ENCODE peak calls at places on chromosomes 7 and 10, in ten cellular contexts. H, R, S, E, K, W, P, V, C and Z are unnamed samples.

GRCh38 chr10:122699796-122700466 is at the start of gene C10orf120:
- DNase-seq in W (no peak), H (no peak), K (no peak), C (no peak), P (no peak), S (no peak), R (no peak), E (no peak), V (no peak), Z (no peak)

GRCh38 chr10:24444337-24444736 is 235.4 kb downstream of the KIAA1217 start:
- DNase-seq in S (peak), H (no peak), R (no peak), V (no peak), K (no peak), E (peak), P (no peak), C (no peak), W (no peak), Z (peak)

GRCh38 chr7:2821842-2822507 is 22.1 kb downstream of the GNA12 start:
- DNase-seq in E (peak), K (peak), H (no peak), S (peak), W (no peak), P (no peak), C (peak), R (no peak), V (no peak), Z (peak)

GRCh38 chr10:73848821-73849489 is 25.4 kb downstream of the CAMK2G start:
- DNase-seq in K (peak), W (peak), E (peak), C (peak), H (peak), R (peak), P (peak), V (peak), S (peak), Z (peak)

GRCh38 chr10:49587981-49588380 is 22.1 kb upstream of the SLC18A3 start:
- DNase-seq in W (no peak), C (no peak), R (no peak), H (no peak), S (no peak), K (no peak), V (no peak), P (no peak), E (no peak), Z (no peak)

GRCh38 chr7:79008786-79009185 is 444.7 kb downstream of the MAGI2 start:
- DNase-seq in K (no peak), W (no peak), P (no peak), S (no peak), C (no peak), H (no peak), E (no peak), R (no peak), V (no peak), Z (no peak)

GRCh38 chr7:131124867-131125266 is 202.8 kb upstream of the MKLN1 start:
- DNase-seq in E (no peak), W (no peak), P (no peak), S (no peak), V (no peak), R (no peak), K (no peak), H (no peak), C (no peak), Z (no peak)

GRCh38 chr7:135165862-135166261 is 4.6 kb downstream of the CYREN start:
- DNase-seq in W (no peak), H (no peak), P (no peak), S (no peak), K (peak), V (no peak), R (no peak), E (no peak), C (no peak), Z (no peak)

GRCh38 chr7:70619130-70619529 is 512.8 kb upstream of the GALNT17 start:
- DNase-seq in V (no peak), E (no peak), K (no peak), C (no peak), R (no peak), S (no peak), W (no peak), H (peak), P (no peak), Z (no peak)

GRCh38 chr10:78000206-78000605 is 29.1 kb downstream of the POLR3A start:
- DNase-seq in K (no peak), H (no peak), E (no peak), S (no peak), V (no peak), R (no peak), W (no peak), C (no peak), P (no peak), Z (no peak)

GRCh38 chr7:14751461-14751860 is 151.1 kb downstream of the DGKB start:
- DNase-seq in V (no peak), R (no peak), K (no peak), W (no peak), P (no peak), S (no peak), C (no peak), E (peak), H (no peak), Z (no peak)

GRCh38 chr7:23607130-23607529 is 9.9 kb downstream of the CCDC126 start:
- DNase-seq in S (no peak), K (no peak), E (no peak), P (no peak), H (no peak), R (no peak), W (no peak), C (no peak), V (no peak), Z (no peak)

GRCh38 chr10:48444861-48445841 is 138.7 kb downstream of the MAPK8 start:
- DNase-seq in R (no peak), K (peak), H (no peak), E (no peak), C (no peak), P (no peak), S (no peak), W (no peak), V (no peak), Z (peak)
- TF ChIP-seq CTCF in R (no peak), K (no peak), H (no peak), E (peak), C (no peak), P (no peak), S (no peak), W (no peak), V (no peak), Z (no peak)

DNA sequence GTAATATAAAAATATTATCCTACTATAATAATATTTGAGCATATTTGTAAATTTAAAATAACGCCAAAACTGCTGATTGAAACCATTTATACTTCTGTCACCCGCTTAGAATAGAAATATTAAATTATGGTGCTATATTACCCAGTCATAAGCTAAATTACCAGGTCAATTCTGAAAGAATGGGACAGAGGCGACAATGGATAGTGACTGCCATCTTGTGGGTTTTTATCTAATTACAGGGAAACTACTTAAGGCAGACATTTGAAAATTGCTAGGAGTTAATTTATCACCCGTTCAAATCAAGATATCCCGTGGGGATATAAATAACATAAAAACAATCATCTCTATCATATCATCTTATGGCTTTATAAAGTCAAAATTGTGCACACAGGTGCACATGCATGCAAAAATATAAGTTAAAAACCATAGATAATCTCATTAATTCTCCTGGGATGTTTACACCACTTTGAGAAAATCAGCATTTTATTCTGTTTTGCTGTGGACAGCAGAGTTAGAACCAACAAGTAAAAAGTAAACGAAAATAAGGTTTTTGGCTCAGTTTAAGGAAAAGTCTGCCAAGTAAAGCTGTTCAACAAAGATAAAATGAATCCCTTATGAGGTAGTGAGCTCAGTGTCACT is 41.3 kb upstream of the HPSE2 start:
- DNase-seq in H (no peak), E (peak), R (no peak), V (no peak), P (no peak), S (no peak), K (no peak), C (peak), W (no peak), Z (peak)
- TF ChIP-seq CTCF in H (peak), E (peak), R (peak), V (peak), P (no peak), S (peak), K (peak), C (peak), W (peak), Z (peak)

GRCh38 chr10:86365346-86366032 is 1.1 kb downstream of the GRID1 start:
- DNase-seq in P (no peak), V (no peak), W (no peak), K (no peak), C (no peak), S (no peak), H (peak), R (no peak), E (peak), Z (no peak)
- TF ChIP-seq CTCF in P (no peak), V (no peak), W (no peak), K (no peak), C (no peak), S (no peak), H (no peak), R (no peak), E (no peak), Z (no peak)

GRCh38 chr10:86971146-86971991 is 3.1 kb downstream of the ADIRF start:
- DNase-seq in E (peak), K (peak), V (peak), S (peak), W (peak), C (peak), H (peak), P (peak), R (peak), Z (peak)
- TF ChIP-seq CTCF in E (peak), K (no peak), V (no peak), S (no peak), W (peak), C (no peak), H (no peak), P (no peak), R (peak), Z (peak)

DNA sequence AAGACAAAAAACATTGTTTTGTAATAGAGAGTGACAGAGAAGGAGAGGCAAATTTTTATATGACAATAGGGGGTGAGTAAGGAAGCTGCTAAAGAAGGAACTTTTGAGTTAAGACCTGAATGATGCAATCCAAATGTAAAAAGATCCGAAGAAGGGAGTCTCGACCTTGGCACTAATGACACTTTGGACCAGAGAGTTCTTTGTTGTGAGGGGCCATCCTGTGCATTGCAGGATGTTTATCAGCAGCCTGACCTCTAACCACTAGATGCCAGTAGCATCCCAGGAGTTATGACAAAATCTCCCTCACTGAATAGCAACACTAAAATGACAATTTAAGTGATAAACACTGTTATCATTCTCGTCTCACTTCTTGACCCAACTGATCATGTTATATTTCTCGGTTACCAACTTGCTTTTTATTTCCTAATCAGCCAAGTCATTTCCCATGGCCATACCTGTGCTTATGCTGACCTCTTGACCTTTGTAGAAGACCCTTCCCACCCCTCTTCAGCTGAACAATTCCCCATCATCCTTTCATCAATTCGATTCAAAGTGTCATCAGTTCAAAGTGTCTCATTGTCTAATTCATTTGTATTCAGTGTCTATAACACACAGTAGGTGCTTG is 30.0 kb downstream of the DGKI start:
- DNase-seq in C (peak), P (no peak), W (no peak), R (no peak), S (no peak), H (peak), V (no peak), K (no peak), E (peak), Z (peak)
- TF ChIP-seq CTCF in C (peak), P (no peak), W (peak), R (no peak), S (no peak), H (no peak), V (peak), K (peak), E (peak), Z (peak)

GRCh38 chr10:52951819-52952218 is 179.2 kb upstream of the MBL2 start:
- DNase-seq in H (peak), R (peak), K (peak), C (peak), S (no peak), E (peak), P (no peak), V (peak), W (peak), Z (peak)

GRCh38 chr10:52952391-52953079 is 180.0 kb upstream of the MBL2 start:
- DNase-seq in W (no peak), V (no peak), E (peak), H (no peak), S (no peak), K (no peak), C (no peak), P (no peak), R (no peak), Z (no peak)

GRCh38 chr10:52954407-52954806 is 181.8 kb upstream of the MBL2 start:
- DNase-seq in H (no peak), P (no peak), S (no peak), R (no peak), K (no peak), W (no peak), E (no peak), C (no peak), V (no peak), Z (peak)

GRCh38 chr10:52950578-52950977 is 178.0 kb upstream of the MBL2 start:
- DNase-seq in C (peak), W (no peak), E (no peak), K (no peak), H (no peak), V (no peak), S (no peak), R (no peak), P (no peak), Z (no peak)

DNA sequence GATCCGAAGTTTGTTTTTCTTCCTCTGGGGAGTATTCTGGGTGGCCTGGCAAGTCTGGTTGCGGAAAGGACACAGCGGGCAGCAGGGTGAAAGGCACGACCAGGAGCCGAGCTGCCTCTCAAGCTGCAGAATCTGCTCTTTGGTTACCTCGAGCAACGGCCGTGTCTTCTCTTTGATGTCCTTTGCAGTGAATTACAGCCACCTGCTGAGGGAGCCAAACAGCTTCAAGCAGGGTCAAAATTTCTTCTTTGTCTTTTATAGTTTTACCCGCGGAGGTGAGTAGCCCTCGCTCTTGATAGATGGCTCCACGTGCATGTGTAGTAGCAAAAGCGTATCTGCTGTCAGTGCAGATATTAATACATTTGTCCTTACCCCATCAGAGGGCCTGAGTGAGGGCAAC is 177.3 kb upstream of the MBL2 start:
- DNase-seq in H (peak), K (no peak), W (no peak), R (no peak), S (no peak), E (peak), P (no peak), C (peak), V (no peak), Z (no peak)
- TF ChIP-seq CTCF in H (no peak), K (peak), W (peak), R (no peak), S (no peak), E (peak), P (no peak), C (peak), V (peak), Z (peak)

GRCh38 chr7:129225206-129225930 is 538 bp downstream of the AHCYL2 start:
- DNase-seq in K (peak), E (peak), V (peak), P (peak), H (peak), S (peak), R (peak), W (peak), C (peak), Z (peak)
- TF ChIP-seq CTCF in K (no peak), E (no peak), V (no peak), P (no peak), H (no peak), S (no peak), R (no peak), W (no peak), C (no peak), Z (no peak)

GRCh38 chr10:117950408-117950807 is 96.3 kb downstream of the RAB11FIP2 start:
- DNase-seq in C (no peak), S (no peak), H (no peak), E (no peak), V (no peak), P (no peak), K (no peak), W (no peak), R (no peak), Z (no peak)

GRCh38 chr10:117945651-117946050 is 101.1 kb downstream of the RAB11FIP2 start:
- DNase-seq in H (no peak), K (no peak), V (no peak), C (no peak), P (no peak), R (no peak), W (no peak), E (no peak), S (no peak), Z (no peak)

GRCh38 chr10:117946525-117947070 is 100.1 kb downstream of the RAB11FIP2 start:
- DNase-seq in V (no peak), W (no peak), E (peak), K (no peak), H (no peak), C (no peak), R (no peak), S (peak), P (no peak), Z (peak)

GRCh38 chr10:117944676-117945447 is 101.9 kb downstream of the RAB11FIP2 start:
- DNase-seq in K (no peak), E (no peak), V (no peak), W (no peak), H (no peak), P (no peak), C (no peak), R (no peak), S (no peak), Z (no peak)

DNA sequence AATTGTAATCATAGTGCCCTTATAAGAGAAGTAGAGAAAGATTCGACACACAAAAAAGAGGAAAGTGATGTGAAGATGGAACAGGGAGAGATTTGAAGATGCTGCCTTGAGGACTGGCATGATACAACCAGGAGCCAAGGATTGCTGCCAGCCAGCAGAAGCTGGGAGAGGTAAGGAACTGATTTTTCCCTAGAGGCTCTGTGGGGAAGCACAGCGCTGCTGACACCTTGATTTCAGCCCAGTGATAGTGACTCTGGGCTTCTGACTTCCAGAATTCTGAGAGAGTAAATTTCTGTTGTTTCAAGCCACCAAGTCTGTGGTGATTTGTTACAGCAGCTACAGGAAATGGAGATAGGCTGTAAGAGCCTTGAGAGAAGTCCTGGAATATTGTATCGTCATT is 98.2 kb downstream of the RAB11FIP2 start:
- DNase-seq in V (no peak), W (no peak), P (no peak), E (no peak), S (no peak), K (no peak), H (no peak), C (no peak), R (no peak), Z (no peak)
- TF ChIP-seq CTCF in V (no peak), W (no peak), P (no peak), E (no peak), S (no peak), K (no peak), H (no peak), C (no peak), R (no peak), Z (no peak)